ENCODE peak calls at places on chromosomes 16 and 17, in five cellular contexts. One of them, this sample, is unnamed.

GRCh38 chr17:64739316-64740058 is 77.4 kb upstream of the SMURF2 start:
- DNase-seq in amniotic stem cell: no peak
- DNase-seq in foreskin fibroblast: no peak
- DNase-seq in NCI-H446 treated with DMSO at 0.1 percent for 48 hours: no peak
- DNase-seq in BJ: no peak
- DNase-seq in this sample: no peak

GRCh38 chr17:41617698-41618097 is 5.1 kb upstream of the KRT16 start:
- DNase-seq in amniotic stem cell: no peak
- DNase-seq in foreskin fibroblast: no peak
- DNase-seq in BJ: no peak
- DNase-seq in NCI-H446 treated with DMSO at 0.1 percent for 48 hours: no peak
- DNase-seq in this sample: no peak

GRCh38 chr16:16093625-16094332 is 129.5 kb downstream of the ABCC6 start:
- DNase-seq in BJ: no peak
- DNase-seq in NCI-H446 treated with DMSO at 0.1 percent for 48 hours: no peak
- DNase-seq in foreskin fibroblast: no peak
- DNase-seq in amniotic stem cell: no peak
- DNase-seq in this sample: no peak

GRCh38 chr17:80951121-80952090 is 40.2 kb upstream of the CHMP6 start:
- DNase-seq in NCI-H446 treated with DMSO at 0.1 percent for 48 hours: no peak
- DNase-seq in foreskin fibroblast: no peak
- DNase-seq in amniotic stem cell: no peak
- DNase-seq in BJ: no peak
- DNase-seq in this sample: no peak

GRCh38 chr17:19371259-19372003 is 6.9 kb upstream of the MAPK7 start:
- DNase-seq in NCI-H446 treated with DMSO at 0.1 percent for 48 hours: no peak
- DNase-seq in amniotic stem cell: no peak
- DNase-seq in BJ: no peak
- DNase-seq in foreskin fibroblast: no peak
- DNase-seq in this sample: no peak

GRCh38 chr16:86093801-86094750 is 195.1 kb downstream of the IRF8 start:
- DNase-seq in amniotic stem cell: no peak
- DNase-seq in NCI-H446 treated with DMSO at 0.1 percent for 48 hours: no peak
- DNase-seq in BJ: no peak
- DNase-seq in foreskin fibroblast: no peak
- DNase-seq in this sample: no peak

GRCh38 chr16:31874354-31875111 is 926 bp downstream of the ZNF267 start:
- DNase-seq in NCI-H446 treated with DMSO at 0.1 percent for 48 hours: no peak
- DNase-seq in amniotic stem cell: peak
- DNase-seq in BJ: no peak
- DNase-seq in foreskin fibroblast: no peak
- DNase-seq in this sample: no peak

GRCh38 chr16:28321700-28322411 is 29.5 kb downstream of the SBK1 start:
- DNase-seq in BJ: no peak
- DNase-seq in foreskin fibroblast: no peak
- DNase-seq in NCI-H446 treated with DMSO at 0.1 percent for 48 hours: no peak
- DNase-seq in amniotic stem cell: no peak
- DNase-seq in this sample: no peak

GRCh38 chr16:2501938-2502900 is 11.5 kb upstream of the ATP6V0C start:
- DNase-seq in foreskin fibroblast: no peak
- DNase-seq in BJ: no peak
- DNase-seq in amniotic stem cell: no peak
- DNase-seq in NCI-H446 treated with DMSO at 0.1 percent for 48 hours: no peak
- DNase-seq in this sample: no peak

GRCh38 chr16:31429314-31429713 is 1.2 kb upstream of the COX6A2 start:
- DNase-seq in amniotic stem cell: no peak
- DNase-seq in foreskin fibroblast: no peak
- DNase-seq in BJ: no peak
- DNase-seq in NCI-H446 treated with DMSO at 0.1 percent for 48 hours: no peak
- DNase-seq in this sample: no peak

GRCh38 chr17:65022751-65023421 is 33.7 kb downstream of the GNA13 start:
- DNase-seq in foreskin fibroblast: peak
- DNase-seq in BJ: peak
- DNase-seq in amniotic stem cell: no peak
- DNase-seq in NCI-H446 treated with DMSO at 0.1 percent for 48 hours: peak
- DNase-seq in this sample: no peak

GRCh38 chr16:79593074-79593531 is 7.4 kb downstream of the MAF start:
- DNase-seq in BJ: no peak
- DNase-seq in foreskin fibroblast: no peak
- DNase-seq in NCI-H446 treated with DMSO at 0.1 percent for 48 hours: no peak
- DNase-seq in amniotic stem cell: no peak
- DNase-seq in this sample: no peak

This sample was measured in fibroblast of the conjunctiva.